ENCODE peak calls at places on chromosomes 16 and 17, in seven cellular contexts. X, L, Z, I, N, K and C are unnamed samples.

GRCh38 chr16:5045499-5046115 is 11.9 kb upstream of the NAGPA start:
- DNase-seq in X (no peak), L (no peak), Z (no peak), I (no peak), N (no peak), K (no peak), C (no peak)

GRCh38 chr16:23640669-23640958 is 496 bp downstream of the PALB2 start:
- DNase-seq in X (peak), L (no peak), Z (peak), I (no peak), N (no peak), K (peak), C (no peak)

GRCh38 chr16:67766281-67766680 is 40.1 kb downstream of the RANBP10 start:
- DNase-seq in X (no peak), L (no peak), Z (no peak), I (no peak), N (no peak), K (no peak), C (no peak)

GRCh38 chr16:10362077-10362863 is 23.6 kb upstream of the ATF7IP2 start:
- DNase-seq in X (no peak), L (no peak), Z (no peak), I (no peak), N (no peak), K (no peak), C (no peak)

GRCh38 chr17:18182978-18183333 is 672 bp upstream of the ALKBH5 start:
- DNase-seq in X (no peak), L (peak), Z (no peak), I (peak), N (peak), K (no peak), C (peak)

GRCh38 chr16:8735574-8735973 is 61.2 kb downstream of the ABAT start:
- DNase-seq in X (no peak), L (no peak), Z (no peak), I (no peak), N (no peak), K (no peak), C (no peak)

GRCh38 chr17:58755269-58755576 is 431 bp upstream of the PPM1E start:
- DNase-seq in X (no peak), L (no peak), Z (no peak), I (no peak), N (no peak), K (peak), C (no peak)

GRCh38 chr17:9071016-9071415 is 49.7 kb downstream of the NTN1 start:
- DNase-seq in X (no peak), L (peak), Z (no peak), I (no peak), N (no peak), K (no peak), C (no peak)

GRCh38 chr16:5042574-5043171 is 8.9 kb upstream of the NAGPA start:
- DNase-seq in X (no peak), L (no peak), Z (peak), I (no peak), N (no peak), K (no peak), C (no peak)

GRCh38 chr16:89105599-89106151 is 12.0 kb downstream of the ACSF3 start:
- DNase-seq in X (no peak), L (no peak), Z (no peak), I (no peak), N (no peak), K (no peak), C (no peak)

GRCh38 chr16:12257926-12258561 is 281.5 kb downstream of the SNX29 start:
- DNase-seq in X (no peak), L (no peak), Z (no peak), I (peak), N (no peak), K (no peak), C (no peak)

GRCh38 chr16:13435873-13436474 is 484.0 kb upstream of the ERCC4 start:
- DNase-seq in X (no peak), L (no peak), Z (peak), I (no peak), N (no peak), K (no peak), C (no peak)

GRCh38 chr16:12500771-12501170 is 302.9 kb downstream of the CPPED1 start:
- DNase-seq in X (peak), L (no peak), Z (no peak), I (peak), N (no peak), K (no peak), C (no peak)

GRCh38 chr16:50509521-50510341 is 38.5 kb upstream of the NKD1 start:
- DNase-seq in X (peak), L (no peak), Z (peak), I (peak), N (peak), K (peak), C (peak)

GRCh38 chr17:77516902-77517301 is 376.1 kb downstream of the SEC14L1 start:
- DNase-seq in X (peak), L (no peak), Z (peak), I (no peak), N (no peak), K (peak), C (no peak)

GRCh38 chr16:66426112-66427035 is 721 bp upstream of the BEAN1 start:
- DNase-seq in X (no peak), L (no peak), Z (no peak), I (no peak), N (no peak), K (no peak), C (no peak)

GRCh38 chr16:2737238-2737605 is 15.2 kb upstream of the SRRM2 start:
- DNase-seq in X (no peak), L (no peak), Z (no peak), I (no peak), N (no peak), K (no peak), C (no peak)

GRCh38 chr16:51225902-51226301 is 74.8 kb upstream of the SALL1 start:
- DNase-seq in X (no peak), L (no peak), Z (no peak), I (no peak), N (no peak), K (no peak), C (no peak)

GRCh38 chr16:19883296-19883951 is 1.2 kb downstream of the GPRC5B start:
- DNase-seq in X (no peak), L (peak), Z (no peak), I (peak), N (peak), K (peak), C (peak)

GRCh38 chr16:86899757-86900156 is 321.4 kb downstream of the FOXL1 start:
- DNase-seq in X (peak), L (no peak), Z (peak), I (no peak), N (no peak), K (peak), C (no peak)

GRCh38 chr17:19883537-19884215 is 15.9 kb upstream of the ULK2 start:
- DNase-seq in X (no peak), L (no peak), Z (no peak), I (no peak), N (no peak), K (peak), C (no peak)

GRCh38 chr17:49404906-49405305 is 9.8 kb downstream of the PHB1 start:
- DNase-seq in X (no peak), L (no peak), Z (no peak), I (no peak), N (no peak), K (no peak), C (no peak)

GRCh38 chr17:8357910-8358309 is 18.3 kb downstream of the ODF4 start:
- DNase-seq in X (no peak), L (no peak), Z (no peak), I (no peak), N (no peak), K (no peak), C (no peak)

GRCh38 chr17:36650096-36650764 is 48.8 kb downstream of the MRM1 start:
- DNase-seq in X (no peak), L (no peak), Z (no peak), I (no peak), N (no peak), K (no peak), C (no peak)

GRCh38 chr16:49931931-49932330 is 76.0 kb upstream of the ZNF423 start:
- DNase-seq in X (no peak), L (no peak), Z (no peak), I (no peak), N (no peak), K (no peak), C (no peak)

GRCh38 chr16:21037736-21038135 is 112.9 kb downstream of the DNAH3 start:
- DNase-seq in X (no peak), L (no peak), Z (no peak), I (no peak), N (no peak), K (no peak), C (no peak)

GRCh38 chr16:12097523-12098428 is 121.2 kb downstream of the SNX29 start:
- DNase-seq in X (no peak), L (peak), Z (peak), I (peak), N (no peak), K (peak), C (no peak)

GRCh38 chr16:66130296-66130910 is 236.1 kb upstream of the CDH5 start:
- DNase-seq in X (no peak), L (no peak), Z (peak), I (no peak), N (no peak), K (peak), C (no peak)

GRCh38 chr17:21202512-21202911 is 11.4 kb downstream of the TMEM11 start:
- DNase-seq in X (no peak), L (no peak), Z (no peak), I (no peak), N (no peak), K (no peak), C (no peak)

GRCh38 chr17:69357701-69358100 is 30.8 kb upstream of the ABCA5 start:
- DNase-seq in X (peak), L (no peak), Z (peak), I (no peak), N (no peak), K (no peak), C (no peak)

GRCh38 chr17:45293413-45294211 is 23.2 kb downstream of the MAP3K14 start:
- DNase-seq in X (peak), L (peak), Z (peak), I (peak), N (no peak), K (peak), C (no peak)

GRCh38 chr17:78411241-78411855 is 32.9 kb downstream of the PGS1 start:
- DNase-seq in X (no peak), L (no peak), Z (no peak), I (peak), N (no peak), K (no peak), C (no peak)

GRCh38 chr17:22267019-22267418 is 574.7 kb downstream of the KCNJ18 start:
- DNase-seq in X (no peak), L (no peak), Z (no peak), I (no peak), N (no peak), K (no peak), C (no peak)

GRCh38 chr17:76567634-76568432 is 17.8 kb downstream of the ST6GALNAC2 start:
- DNase-seq in X (peak), L (no peak), Z (no peak), I (no peak), N (no peak), K (no peak), C (no peak)

GRCh38 chr17:34254651-34255380 is at the start of gene CCL2:
- DNase-seq in X (peak), L (peak), Z (peak), I (peak), N (peak), K (peak), C (no peak)

GRCh38 chr16:48949636-48950035 is 332.0 kb downstream of the CBLN1 start:
- DNase-seq in X (peak), L (no peak), Z (no peak), I (no peak), N (no peak), K (peak), C (no peak)

GRCh38 chr17:38674013-38674748 is 576 bp downstream of the EPOP start:
- DNase-seq in X (no peak), L (no peak), Z (no peak), I (peak), N (no peak), K (no peak), C (no peak)
- TF ChIP-seq CTCF in X (peak), L (no peak), Z (no peak), I (no peak), N (peak), K (no peak), C (no peak)

GRCh38 chr16:82755570-82756282 is 129.0 kb downstream of the CDH13 start:
- DNase-seq in X (peak), L (no peak), Z (no peak), I (no peak), N (no peak), K (no peak), C (no peak)
- TF ChIP-seq CTCF in X (no peak), L (no peak), Z (peak), I (no peak), N (peak), K (peak), C (peak)

GRCh38 chr17:4733073-4733531 is 1.9 kb downstream of the MED11 start:
- DNase-seq in X (no peak), L (no peak), Z (no peak), I (no peak), N (no peak), K (no peak), C (no peak)
- TF ChIP-seq CTCF in X (no peak), L (no peak), Z (no peak), I (peak), N (no peak), K (no peak), C (no peak)

DNA sequence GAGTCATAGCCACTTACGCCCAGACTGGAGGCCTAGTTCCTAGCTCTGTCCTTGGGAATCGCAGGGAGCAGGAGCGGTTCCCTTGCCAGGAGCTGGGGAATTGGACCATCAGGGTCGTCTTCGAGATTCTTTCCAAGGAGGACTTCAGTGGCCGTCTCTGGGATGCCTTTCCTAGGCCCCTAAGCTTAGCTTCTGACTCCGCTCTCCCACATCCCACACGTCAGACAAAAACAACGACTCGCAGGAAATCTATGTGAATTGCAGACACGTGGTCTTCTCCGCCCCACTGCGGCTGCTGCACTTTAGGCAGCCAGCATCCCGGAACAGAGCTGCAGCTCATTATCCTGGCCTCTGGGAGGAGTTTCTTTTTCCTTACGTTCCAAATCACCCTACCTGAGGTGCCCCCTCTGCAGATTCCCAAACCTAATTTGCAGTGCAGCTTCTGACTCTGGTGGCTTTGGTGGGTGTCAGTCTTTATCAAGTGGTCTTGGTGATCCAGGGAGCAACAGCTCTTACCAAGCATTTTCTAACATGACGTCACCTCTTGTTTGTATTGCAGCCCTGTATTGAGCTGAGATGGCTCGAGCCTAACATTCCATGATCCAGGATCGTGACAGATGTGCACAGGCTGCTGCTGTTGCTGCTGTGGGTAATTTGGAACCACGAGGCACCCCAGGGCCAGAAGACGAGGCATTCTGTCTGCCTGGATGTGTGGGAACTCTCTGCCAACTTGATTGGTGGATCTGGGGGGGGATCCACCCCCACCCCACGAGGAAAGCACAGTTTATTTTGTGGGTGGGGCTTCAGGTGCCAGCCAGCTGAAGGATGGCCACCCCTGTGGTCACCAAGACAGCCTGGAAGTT is 1.1 kb downstream of the KATNB1 start:
- DNase-seq in X (peak), L (no peak), Z (peak), I (peak), N (no peak), K (peak), C (no peak)
- TF ChIP-seq CTCF in X (no peak), L (peak), Z (peak), I (peak), N (peak), K (peak), C (peak)

GRCh38 chr17:81526662-81527571 is 1.3 kb upstream of the FSCN2 start:
- DNase-seq in X (no peak), L (no peak), Z (no peak), I (no peak), N (no peak), K (no peak), C (no peak)

GRCh38 chr17:81529437-81529803 is 1.2 kb downstream of the FSCN2 start:
- DNase-seq in X (no peak), L (no peak), Z (no peak), I (no peak), N (no peak), K (no peak), C (no peak)

GRCh38 chr17:81528384-81528650 is 140 bp downstream of the FSCN2 start:
- DNase-seq in X (no peak), L (no peak), Z (no peak), I (no peak), N (no peak), K (no peak), C (no peak)

GRCh38 chr17:81528651-81529436 is 667 bp downstream of the FSCN2 start:
- DNase-seq in X (no peak), L (no peak), Z (no peak), I (no peak), N (no peak), K (no peak), C (no peak)

GRCh38 chr17:81527591-81528383 is at the start of gene FSCN2:
- DNase-seq in X (no peak), L (no peak), Z (peak), I (no peak), N (no peak), K (no peak), C (no peak)
- TF ChIP-seq CTCF in X (no peak), L (no peak), Z (peak), I (no peak), N (no peak), K (peak), C (peak)